ENCODE peak calls at places on chromosomes 11 and 22, in seven cellular contexts. One of them, this sample, is unnamed.

GRCh38 chr22:19477321-19478085 is 1.5 kb downstream of the UFD1 start:
- DNase-seq in iPS DF 6.9: no peak
- DNase-seq in mesendoderm: peak; percentile 4
- DNase-seq in spleen: no peak
- DNase-seq in H9: no peak
- DNase-seq in body of pancreas: no peak
- DNase-seq in right atrium auricular region: no peak
- DNase-seq in this sample: no peak

GRCh38 chr22:49106136-49106930 is 721.3 kb downstream of the BRD1 start:
- DNase-seq in body of pancreas: no peak
- DNase-seq in right atrium auricular region: no peak
- DNase-seq in mesendoderm: no peak
- DNase-seq in spleen: no peak
- DNase-seq in iPS DF 6.9: no peak
- DNase-seq in H9: no peak
- DNase-seq in this sample: no peak

GRCh38 chr11:9577032-9577431 is 3.6 kb downstream of the WEE1 start:
- DNase-seq in body of pancreas: no peak
- DNase-seq in mesendoderm: no peak
- DNase-seq in H9: no peak
- DNase-seq in iPS DF 6.9: no peak
- DNase-seq in right atrium auricular region: no peak
- DNase-seq in spleen: no peak
- DNase-seq in this sample: no peak

GRCh38 chr11:64438986-64439771 is 80.2 kb downstream of the RPS6KA4 start:
- DNase-seq in spleen: peak; percentile 65
- DNase-seq in body of pancreas: no peak
- DNase-seq in H9: no peak
- DNase-seq in right atrium auricular region: no peak
- DNase-seq in iPS DF 6.9: no peak
- DNase-seq in mesendoderm: peak; percentile 87
- DNase-seq in this sample: no peak

GRCh38 chr11:22624742-22625447 is 728 bp downstream of the FANCF start:
- DNase-seq in mesendoderm: peak; percentile 95
- DNase-seq in spleen: no peak
- DNase-seq in H9: peak; percentile 85
- DNase-seq in body of pancreas: peak; percentile 76
- DNase-seq in iPS DF 6.9: no peak
- DNase-seq in right atrium auricular region: peak; percentile 60
- DNase-seq in this sample: peak; percentile 56

GRCh38 chr11:60700689-60701508 is 1.5 kb downstream of the MS4A8 start:
- DNase-seq in H9: peak; percentile 62
- DNase-seq in mesendoderm: peak; percentile 79
- DNase-seq in spleen: no peak
- DNase-seq in body of pancreas: peak; percentile 56
- DNase-seq in iPS DF 6.9: peak; percentile 39
- DNase-seq in right atrium auricular region: peak; percentile 38
- DNase-seq in this sample: no peak

GRCh38 chr11:109347304-109347703 is 74.7 kb upstream of the C11orf87 start:
- DNase-seq in H9: no peak
- DNase-seq in body of pancreas: no peak
- DNase-seq in mesendoderm: no peak
- DNase-seq in spleen: no peak
- DNase-seq in right atrium auricular region: no peak
- DNase-seq in iPS DF 6.9: no peak
- DNase-seq in this sample: no peak

GRCh38 chr11:124716596-124716995 is 23.1 kb upstream of the NRGN start:
- DNase-seq in right atrium auricular region: no peak
- DNase-seq in body of pancreas: no peak
- DNase-seq in H9: no peak
- DNase-seq in spleen: no peak
- DNase-seq in mesendoderm: no peak
- DNase-seq in iPS DF 6.9: no peak
- DNase-seq in this sample: no peak

GRCh38 chr11:108733479-108734116 is 68.7 kb downstream of the DDX10 start:
- DNase-seq in spleen: no peak
- DNase-seq in right atrium auricular region: no peak
- DNase-seq in iPS DF 6.9: no peak
- DNase-seq in mesendoderm: peak; percentile 31
- DNase-seq in body of pancreas: no peak
- DNase-seq in H9: no peak
- DNase-seq in this sample: no peak

GRCh38 chr11:131295986-131296385 is 74.4 kb upstream of the NTM start:
- DNase-seq in spleen: no peak
- DNase-seq in mesendoderm: no peak
- DNase-seq in right atrium auricular region: no peak
- DNase-seq in iPS DF 6.9: no peak
- DNase-seq in H9: no peak
- DNase-seq in body of pancreas: no peak
- DNase-seq in this sample: no peak

GRCh38 chr11:129804012-129804411 is 11.6 kb upstream of the TMEM45B start:
- DNase-seq in H9: no peak
- DNase-seq in body of pancreas: no peak
- DNase-seq in iPS DF 6.9: no peak
- DNase-seq in right atrium auricular region: no peak
- DNase-seq in spleen: no peak
- DNase-seq in mesendoderm: no peak
- DNase-seq in this sample: no peak

GRCh38 chr22:28771195-28771791 is 1.2 kb upstream of the CCDC117 start:
- DNase-seq in iPS DF 6.9: no peak
- DNase-seq in H9: no peak
- DNase-seq in body of pancreas: no peak
- DNase-seq in mesendoderm: no peak
- DNase-seq in spleen: no peak
- DNase-seq in right atrium auricular region: no peak
- DNase-seq in this sample: no peak

GRCh38 chr11:108037211-108037610 is 28.5 kb downstream of the CUL5 start:
- DNase-seq in right atrium auricular region: no peak
- DNase-seq in mesendoderm: no peak
- DNase-seq in body of pancreas: no peak
- DNase-seq in H9: no peak
- DNase-seq in spleen: no peak
- DNase-seq in iPS DF 6.9: no peak
- DNase-seq in this sample: no peak

GRCh38 chr11:68049509-68050370 is 10.9 kb downstream of the TCIRG1 start:
- DNase-seq in spleen: peak; percentile 72
- DNase-seq in right atrium auricular region: no peak
- DNase-seq in iPS DF 6.9: no peak
- DNase-seq in mesendoderm: no peak
- DNase-seq in H9: peak; percentile 45
- DNase-seq in body of pancreas: peak; percentile 58
- DNase-seq in this sample: no peak

GRCh38 chr11:120776683-120777010 is 247.3 kb upstream of the TBCEL start:
- DNase-seq in H9: no peak
- DNase-seq in body of pancreas: no peak
- DNase-seq in mesendoderm: no peak
- DNase-seq in iPS DF 6.9: no peak
- DNase-seq in spleen: no peak
- DNase-seq in right atrium auricular region: no peak
- DNase-seq in this sample: no peak

GRCh38 chr11:76524461-76524860 is 79.6 kb downstream of the EMSY start:
- DNase-seq in iPS DF 6.9: no peak
- DNase-seq in H9: no peak
- DNase-seq in right atrium auricular region: no peak
- DNase-seq in body of pancreas: no peak
- DNase-seq in mesendoderm: no peak
- DNase-seq in spleen: no peak
- DNase-seq in this sample: no peak

GRCh38 chr22:37749831-37750595 is 53.2 kb downstream of the TRIOBP start:
- DNase-seq in iPS DF 6.9: no peak
- DNase-seq in mesendoderm: peak; percentile 36
- DNase-seq in H9: no peak
- DNase-seq in right atrium auricular region: peak; percentile 76
- DNase-seq in spleen: no peak
- DNase-seq in body of pancreas: no peak
- DNase-seq in this sample: peak; percentile 46
- H3K4me1 ChIP-seq in iPS DF 6.9: peaks cover 2% of the 10 kb centered on the region
- H3K4me1 ChIP-seq in mesendoderm: peaks cover 15% of the 10 kb centered on the region
- H3K4me1 ChIP-seq in H9: no peaks in the 10 kb centered on the region
- H3K4me1 ChIP-seq in right atrium auricular region: peaks cover 81% of the 10 kb centered on the region
- H3K4me1 ChIP-seq in spleen: peaks cover 44% of the 10 kb centered on the region
- H3K4me1 ChIP-seq in body of pancreas: peaks cover 77% of the 10 kb centered on the region
- H3K4me1 ChIP-seq in this sample: peaks cover 96% of the 10 kb centered on the region

DNA sequence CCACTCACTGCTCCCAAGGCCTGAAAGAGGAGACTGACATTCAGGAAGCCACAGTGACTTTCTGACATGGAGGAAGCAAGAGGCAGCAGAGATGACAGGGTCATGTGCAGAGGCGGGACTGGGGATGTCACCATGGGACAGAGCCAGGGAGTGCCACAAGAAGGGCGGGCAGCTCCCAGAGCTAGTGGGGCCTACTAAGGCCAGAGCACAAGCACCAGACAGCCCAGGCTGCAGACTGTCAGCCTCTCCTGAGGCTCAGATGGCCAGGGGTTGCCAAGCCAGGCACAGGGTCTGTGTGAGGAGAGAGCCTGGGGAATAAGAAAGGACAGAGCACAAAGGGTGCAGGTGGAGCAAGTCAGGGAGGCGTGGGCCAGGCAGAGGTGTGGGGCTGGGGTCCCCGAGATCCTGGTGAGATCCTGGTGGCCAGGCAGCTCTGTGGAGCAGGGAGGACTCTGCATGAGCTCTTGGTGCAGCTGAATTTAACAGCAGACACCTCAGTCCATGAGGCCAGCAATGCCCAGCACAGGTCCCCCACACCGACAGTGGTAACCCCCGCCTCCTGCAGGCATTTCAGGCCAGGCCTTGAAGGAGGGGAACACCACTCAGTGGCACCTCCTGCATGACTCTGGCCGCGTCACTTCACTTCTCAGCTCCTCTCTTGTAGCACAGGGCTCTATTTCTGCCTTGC is 52.3 kb downstream of the SGSM3 start:
- DNase-seq in body of pancreas: no peak
- DNase-seq in spleen: peak; percentile 68
- DNase-seq in mesendoderm: no peak
- DNase-seq in right atrium auricular region: no peak
- DNase-seq in iPS DF 6.9: no peak
- DNase-seq in H9: no peak
- DNase-seq in this sample: peak; percentile 14
- H3K27ac ChIP-seq in body of pancreas: no peak overlapping the region
- H3K27ac ChIP-seq in spleen: no peak overlapping the region
- H3K27ac ChIP-seq in mesendoderm: no peak overlapping the region
- H3K27ac ChIP-seq in right atrium auricular region: peak overlapping the region; percentile 25
- H3K27ac ChIP-seq in iPS DF 6.9: no peak overlapping the region
- H3K27ac ChIP-seq in H9: no peak overlapping the region
- H3K27ac ChIP-seq in this sample: no peak overlapping the region

GRCh38 chr22:18133452-18133851 is 16.5 kb upstream of the USP18 start:
- DNase-seq in H9: no peak
- DNase-seq in mesendoderm: no peak
- DNase-seq in right atrium auricular region: no peak
- DNase-seq in iPS DF 6.9: no peak
- DNase-seq in spleen: no peak
- DNase-seq in body of pancreas: no peak
- DNase-seq in this sample: no peak

GRCh38 chr22:18136563-18137320 is 13.2 kb upstream of the USP18 start:
- DNase-seq in spleen: no peak
- DNase-seq in iPS DF 6.9: no peak
- DNase-seq in H9: no peak
- DNase-seq in right atrium auricular region: no peak
- DNase-seq in body of pancreas: no peak
- DNase-seq in mesendoderm: no peak
- DNase-seq in this sample: no peak

GRCh38 chr22:18126606-18127005 is 16.0 kb downstream of the TUBA8 start:
- DNase-seq in H9: no peak
- DNase-seq in body of pancreas: no peak
- DNase-seq in spleen: no peak
- DNase-seq in iPS DF 6.9: no peak
- DNase-seq in right atrium auricular region: no peak
- DNase-seq in mesendoderm: no peak
- DNase-seq in this sample: no peak

GRCh38 chr22:18130699-18131429 is 19.1 kb upstream of the USP18 start:
- DNase-seq in mesendoderm: no peak
- DNase-seq in body of pancreas: no peak
- DNase-seq in H9: no peak
- DNase-seq in right atrium auricular region: no peak
- DNase-seq in iPS DF 6.9: no peak
- DNase-seq in spleen: no peak
- DNase-seq in this sample: no peak
- H3K4me1 ChIP-seq in mesendoderm: no peaks in the 10 kb centered on the region
- H3K4me1 ChIP-seq in body of pancreas: no peaks in the 10 kb centered on the region
- H3K4me1 ChIP-seq in H9: peaks cover 5% of the 10 kb centered on the region
- H3K4me1 ChIP-seq in right atrium auricular region: peaks cover 15% of the 10 kb centered on the region
- H3K4me1 ChIP-seq in iPS DF 6.9: no peaks in the 10 kb centered on the region
- H3K4me1 ChIP-seq in spleen: no peaks in the 10 kb centered on the region
- H3K4me1 ChIP-seq in this sample: peaks cover 60% of the 10 kb centered on the region

DNA sequence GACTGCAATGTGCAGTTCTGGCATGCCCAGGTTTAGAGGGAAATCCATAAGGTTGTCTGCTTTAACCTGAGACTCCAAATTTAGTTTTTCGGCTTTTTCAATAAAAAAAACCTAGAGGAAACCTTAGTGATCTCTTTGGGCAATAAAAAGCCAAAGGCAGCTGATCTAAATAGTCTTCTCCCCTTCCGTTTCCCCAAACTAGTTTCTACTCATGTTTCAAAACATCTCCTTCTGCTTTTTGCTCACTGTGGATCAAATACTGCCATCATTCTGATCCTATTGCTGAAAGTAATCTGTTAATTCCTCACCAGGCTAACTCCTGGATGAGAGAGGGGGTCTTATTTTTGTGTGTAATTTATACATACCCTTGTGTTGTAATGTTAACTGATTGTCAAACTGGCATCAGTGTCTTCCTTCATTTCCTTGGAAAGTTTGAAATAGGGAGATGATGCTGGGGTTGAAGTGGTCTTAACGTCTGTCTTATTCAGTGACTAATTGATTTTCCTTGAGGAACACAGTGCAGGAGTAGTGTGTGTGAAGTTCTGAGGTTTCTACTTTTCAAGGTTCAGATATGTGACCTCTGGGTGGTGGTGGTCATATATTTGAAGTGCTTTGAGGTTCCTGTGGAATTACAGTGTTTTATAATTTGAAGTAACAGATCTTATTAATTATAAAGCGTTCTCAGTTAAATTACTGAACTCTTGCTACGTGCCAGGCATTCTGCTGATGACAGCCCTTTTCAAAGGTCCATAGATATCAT is 55.0 kb downstream of the ARHGAP42 start:
- DNase-seq in body of pancreas: no peak
- DNase-seq in spleen: no peak
- DNase-seq in H9: no peak
- DNase-seq in iPS DF 6.9: no peak
- DNase-seq in right atrium auricular region: no peak
- DNase-seq in mesendoderm: no peak
- DNase-seq in this sample: no peak
- H3K27ac ChIP-seq in body of pancreas: no peak overlapping the region
- H3K27ac ChIP-seq in spleen: peak overlapping the region; percentile 42
- H3K27ac ChIP-seq in H9: no peak overlapping the region
- H3K27ac ChIP-seq in iPS DF 6.9: no peak overlapping the region
- H3K27ac ChIP-seq in right atrium auricular region: no peak overlapping the region
- H3K27ac ChIP-seq in mesendoderm: no peak overlapping the region
- H3K27ac ChIP-seq in this sample: peak overlapping the region; percentile 72